ENCODE peak calls at places on chromosomes 12 and 14, in four cellular contexts. K is GM12878, Q is GM12891, D is K562. C is an unnamed sample.

GRCh38 chr14:49972840-49973239 is 80.0 kb downstream of the ARF6 start:
- DNase-seq in Q (no peak), K (no peak), D (no peak), C (no peak)

GRCh38 chr12:11695321-11695720 is 45.8 kb downstream of the ETV6 start:
- DNase-seq in K (no peak), D (no peak), Q (no peak), C (no peak)

GRCh38 chr12:4287325-4288290 is 14.0 kb downstream of the CCND2 start:
- DNase-seq in D (no peak), K (no peak), Q (no peak), C (no peak)

GRCh38 chr12:51388066-51388799 is 3.0 kb downstream of the GALNT6 start:
- DNase-seq in Q (no peak), K (no peak), D (peak; percentile 60), C (peak; percentile 52)

GRCh38 chr12:38144049-38144448 is 172.5 kb upstream of the ALG10B start:
- DNase-seq in K (no peak), Q (no peak), D (no peak), C (no peak)

GRCh38 chr14:84707830-84708229 is 822.1 kb upstream of the FLRT2 start:
- DNase-seq in D (no peak), Q (no peak), K (no peak), C (no peak)

GRCh38 chr14:100025111-100025510 is 40.1 kb upstream of the EVL start:
- DNase-seq in K (no peak), Q (peak; percentile 25), D (peak; percentile 52), C (no peak)

GRCh38 chr12:57429473-57430116 is 1.2 kb downstream of the R3HDM2 start:
- DNase-seq in Q (no peak), D (no peak), K (no peak), C (no peak)

GRCh38 chr14:87678624-87679023 is 314.4 kb downstream of the GALC start:
- DNase-seq in K (no peak), D (no peak), Q (no peak), C (no peak)

GRCh38 chr12:75665216-75665615 is 153.8 kb upstream of the KRR1 start:
- DNase-seq in Q (no peak), K (no peak), D (no peak), C (no peak)

GRCh38 chr12:56223571-56224101 is 506 bp upstream of the NABP2 start:
- DNase-seq in D (no peak), Q (no peak), K (no peak), C (no peak)

GRCh38 chr14:43540948-43541347 is 966.1 kb downstream of the FSCB start:
- DNase-seq in K (no peak), Q (no peak), D (no peak), C (no peak)

GRCh38 chr12:38268612-38269011 is 48.0 kb upstream of the ALG10B start:
- DNase-seq in Q (no peak), D (no peak), K (no peak), C (no peak)

GRCh38 chr12:102824218-102824835 is 92.7 kb downstream of the PAH start:
- DNase-seq in Q (peak; percentile 16), K (no peak), D (peak; percentile 26), C (no peak)

GRCh38 chr12:116918464-116918863 is 7.7 kb downstream of the FBXW8 start:
- DNase-seq in K (no peak), Q (no peak), D (no peak), C (no peak)

GRCh38 chr12:104459556-104459909 is 2.8 kb downstream of the CHST11 start:
- DNase-seq in Q (no peak), K (no peak), D (no peak), C (no peak)

GRCh38 chr12:47896633-47897032 is 8.2 kb downstream of the VDR start:
- DNase-seq in K (no peak), D (no peak), Q (no peak), C (no peak)

GRCh38 chr12:127272864-127273263 is 994.1 kb upstream of the TMEM132C start:
- DNase-seq in D (no peak), K (no peak), Q (no peak), C (no peak)

GRCh38 chr12:130916251-130916911 is 37.3 kb upstream of the ADGRD1 start:
- DNase-seq in Q (peak; percentile 51), K (peak; percentile 21), D (peak; percentile 57), C (peak; percentile 37)

GRCh38 chr14:81400852-81401251 is 728 bp upstream of the STON2 start:
- DNase-seq in Q (no peak), D (no peak), K (no peak), C (no peak)

DNA sequence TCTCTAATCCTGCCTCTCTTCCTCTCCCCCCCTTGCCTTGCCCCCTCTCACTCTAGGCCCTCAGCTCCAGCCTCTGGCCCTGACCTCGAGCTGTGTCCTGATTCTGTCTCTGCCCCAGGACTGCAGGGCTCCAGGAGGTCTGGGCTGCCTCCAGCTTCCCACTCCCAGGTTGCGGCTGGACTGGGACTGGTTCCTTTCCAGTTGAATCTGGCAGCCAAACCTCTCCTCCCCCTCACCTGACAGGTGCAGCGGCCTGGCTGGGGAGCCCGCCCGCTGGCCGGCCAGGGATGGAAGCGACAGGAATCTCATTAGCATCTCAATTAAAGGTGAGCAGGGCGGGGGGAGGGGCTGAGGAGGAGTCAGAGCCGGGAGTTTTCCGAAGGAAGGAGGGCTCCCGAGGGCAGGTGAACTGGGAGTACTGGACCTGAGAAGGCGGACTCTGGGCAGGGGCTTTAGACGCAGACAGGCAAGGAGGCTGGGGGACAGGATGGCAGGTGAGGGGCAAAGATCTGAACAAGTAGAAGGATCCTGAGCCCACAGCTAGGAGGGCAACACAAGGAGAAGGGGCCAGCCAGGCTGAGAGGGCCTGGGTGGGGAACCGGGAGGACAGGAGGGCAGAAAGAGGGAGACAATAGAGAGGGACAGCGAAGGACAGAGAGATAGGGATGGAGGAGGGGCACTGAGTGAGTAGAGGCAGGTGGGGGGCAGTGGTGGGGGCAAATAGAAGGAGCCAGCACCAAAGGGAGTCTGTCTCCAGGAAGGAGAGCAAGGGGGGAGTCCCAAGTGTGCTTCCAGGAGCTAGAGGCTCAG is at the start of gene SCNN1A:
- DNase-seq in K (no peak), D (no peak), Q (no peak), C (no peak)
- TF ChIP-seq POLR2AphosphoS5 in K (no peak), D (no peak), Q (no peak), C (no peak)

DNA sequence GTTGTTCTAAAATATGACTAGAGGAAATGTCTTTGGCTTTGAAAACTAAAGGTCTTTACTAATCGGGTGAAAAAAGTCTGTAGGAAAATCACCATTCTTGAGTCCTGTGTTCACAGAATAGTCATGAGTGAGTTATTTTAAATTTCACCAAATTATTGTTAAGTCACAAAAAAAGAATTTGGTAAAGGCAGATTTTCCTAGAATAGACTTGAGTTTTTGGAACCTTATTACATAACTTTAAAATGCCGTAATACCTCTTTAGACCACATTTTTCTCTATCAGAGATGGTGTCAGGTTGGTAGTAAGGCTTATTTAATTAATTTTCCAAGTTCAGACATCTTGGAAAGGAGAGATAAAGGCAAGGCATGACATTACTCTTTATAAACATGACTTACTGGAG is 184.7 kb upstream of the GARIN2 start:
- DNase-seq in K (no peak), Q (no peak), D (no peak), C (no peak)
- TF ChIP-seq SPI1 in K (no peak), Q (no peak), D (no peak), C (no peak)

DNA sequence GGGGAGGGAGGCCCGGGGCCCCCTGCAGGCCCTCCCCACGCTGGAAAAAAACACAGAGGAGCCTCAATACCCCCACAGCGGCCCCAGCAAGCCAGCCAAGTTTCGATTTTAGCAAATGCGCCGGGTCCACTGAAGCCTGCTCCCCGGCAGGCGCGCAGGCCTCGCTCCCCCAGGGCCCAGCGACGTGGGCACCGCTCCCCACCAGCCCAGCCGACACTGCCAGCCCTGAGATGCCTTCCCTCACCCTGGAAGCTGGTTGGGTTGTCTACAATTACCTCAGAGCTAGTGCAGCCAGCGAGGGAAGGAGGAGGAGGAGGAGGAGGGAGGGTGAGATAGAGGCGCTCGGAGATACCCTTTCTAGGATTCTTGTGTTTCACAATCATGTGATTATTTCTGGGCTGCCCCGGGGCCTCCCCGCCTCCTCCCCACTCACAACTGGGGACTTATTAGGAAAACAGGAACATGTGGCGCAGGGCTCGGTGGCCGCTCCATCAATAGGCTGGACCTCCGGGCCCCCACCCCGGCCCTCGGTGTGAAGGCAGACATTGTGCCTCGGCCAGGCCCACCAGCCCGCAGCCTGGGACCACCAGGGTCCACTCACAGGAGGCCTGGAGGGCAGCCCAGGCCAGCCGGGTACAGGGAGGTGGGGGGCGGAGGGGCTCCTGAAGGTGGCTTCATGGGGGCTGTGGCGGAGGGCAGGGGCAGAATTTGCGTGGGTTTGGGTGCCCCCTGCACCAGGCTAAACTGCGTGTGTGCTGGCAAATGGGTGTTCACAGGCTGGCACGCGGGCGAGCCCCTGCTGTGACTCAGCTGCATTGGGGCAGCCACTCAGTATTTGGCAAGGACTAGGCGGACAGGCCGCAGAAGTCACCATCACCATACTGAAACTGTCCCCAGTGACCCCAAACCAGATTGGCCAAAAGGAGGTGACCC is 109.9 kb downstream of the NCOR2 start:
- DNase-seq in D (no peak), K (no peak), Q (peak; percentile 64), C (peak; percentile 81)
- TF ChIP-seq POLR2AphosphoS5 in D (no peak), K (no peak), Q (no peak), C (peak; percentile 38)

DNA sequence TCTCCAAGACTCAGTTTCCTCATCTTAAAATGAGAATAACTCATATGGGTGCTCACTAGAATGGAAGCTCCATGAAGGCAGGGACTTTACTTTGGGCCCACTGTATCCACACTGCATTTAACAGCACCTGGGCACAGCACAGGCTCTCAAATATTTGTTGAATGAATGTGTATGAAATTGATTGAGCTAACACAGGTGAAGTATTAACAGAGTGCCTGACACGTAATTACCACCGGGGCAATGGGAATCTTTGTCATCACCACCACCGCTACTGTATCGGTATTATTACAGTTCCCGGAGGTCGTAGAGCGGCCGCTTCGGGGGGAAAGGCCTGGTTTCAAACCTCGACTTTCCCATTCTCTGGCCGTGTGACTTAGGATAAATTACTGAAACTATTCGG is 1.2 kb upstream of the RIC8B start:
- DNase-seq in D (no peak), K (no peak), Q (no peak), C (no peak)
- TF ChIP-seq SPI1 in D (no peak), K (no peak), Q (no peak), C (no peak)

GRCh38 chr12:89117448-89118034 is 234.8 kb downstream of the DUSP6 start:
- DNase-seq in Q (no peak), K (no peak), D (no peak), C (no peak)
- TF ChIP-seq POLR2AphosphoS5 in Q (no peak), K (no peak), D (no peak), C (no peak)

DNA sequence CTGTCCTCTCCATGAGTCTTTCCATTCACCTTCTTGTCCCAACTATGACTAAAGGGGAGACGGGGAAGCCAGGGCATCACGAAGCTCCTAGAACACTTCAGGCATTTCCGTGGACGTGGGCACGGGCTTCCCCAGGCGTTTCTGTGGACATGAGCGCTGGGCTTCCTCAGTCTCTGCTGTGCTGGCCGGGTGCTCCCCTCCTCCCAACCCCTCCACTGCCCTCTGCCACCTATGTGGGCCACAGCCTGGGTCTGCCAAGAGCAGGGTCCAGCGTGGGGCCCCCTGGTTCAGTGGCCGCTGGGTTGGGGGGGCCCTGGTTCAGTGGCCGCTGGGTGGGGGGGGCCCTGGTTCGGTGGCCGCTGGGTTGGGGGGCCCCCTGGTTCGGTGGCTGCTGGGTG is 14.8 kb downstream of the HIP1R start:
- DNase-seq in D (no peak), Q (no peak), K (no peak), C (no peak)
- TF ChIP-seq SPI1 in D (no peak), Q (no peak), K (no peak), C (no peak)

DNA sequence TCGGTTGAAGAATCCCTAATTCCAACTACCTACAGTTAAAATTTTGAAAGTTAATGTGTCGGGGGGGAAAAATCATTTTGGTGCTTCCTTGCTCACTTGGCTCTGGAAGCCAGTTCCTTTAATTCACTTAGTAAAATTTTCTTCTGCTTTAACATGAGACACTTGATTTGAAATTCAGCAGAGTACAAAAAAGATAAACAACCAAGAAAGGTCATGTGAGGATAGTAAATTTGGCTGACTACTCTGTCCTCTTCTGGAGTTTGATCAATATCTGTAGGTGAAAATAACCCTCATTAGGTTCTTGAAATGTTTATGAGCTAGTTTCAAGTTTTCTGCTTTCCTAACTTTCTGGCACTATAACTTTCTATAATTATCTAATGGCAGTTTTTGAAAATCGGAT is 43.4 kb downstream of the KCNJ8 start:
- DNase-seq in D (no peak), Q (no peak), K (no peak), C (no peak)
- TF ChIP-seq POLR2AphosphoS5 in D (no peak), Q (no peak), K (no peak), C (no peak)

C was measured in HL-60.